ENCODE peak calls at places on chromosome X, in five cellular contexts. One of them, this sample, is unnamed. For H3K9me3, the result is how much of the 10 kb centered on the place peaks cover.

GRCh38 chrX:105120460-105120859 is 100.0 kb downstream of the TEX13A start:
- DNase-seq in HCT116: no peak
- DNase-seq in esophagus squamous epithelium: no peak
- DNase-seq in testis: no peak
- DNase-seq in endothelial cell of umbilical vein: no peak
- DNase-seq in this sample: no peak

GRCh38 chrX:31555506-31555905 is 483.7 kb upstream of the FTHL17 start:
- DNase-seq in endothelial cell of umbilical vein: no peak
- DNase-seq in HCT116: no peak
- DNase-seq in esophagus squamous epithelium: no peak
- DNase-seq in testis: no peak
- DNase-seq in this sample: no peak

GRCh38 chrX:134115270-134115669 is 121.7 kb upstream of the CCDC160 start:
- DNase-seq in endothelial cell of umbilical vein: no peak
- DNase-seq in HCT116: no peak
- DNase-seq in esophagus squamous epithelium: no peak
- DNase-seq in testis: no peak
- DNase-seq in this sample: no peak

GRCh38 chrX:136519069-136519468 is 12.9 kb upstream of the VGLL1 start:
- DNase-seq in esophagus squamous epithelium: no peak
- DNase-seq in testis: no peak
- DNase-seq in HCT116: no peak
- DNase-seq in endothelial cell of umbilical vein: no peak
- DNase-seq in this sample: no peak

GRCh38 chrX:115023139-115023538 is 5.7 kb upstream of the IL13RA2 start:
- DNase-seq in esophagus squamous epithelium: no peak
- DNase-seq in testis: no peak
- DNase-seq in HCT116: peak
- DNase-seq in endothelial cell of umbilical vein: peak
- DNase-seq in this sample: peak

GRCh38 chrX:20623448-20623847 is 356.7 kb upstream of the RPS6KA3 start:
- DNase-seq in testis: no peak
- DNase-seq in endothelial cell of umbilical vein: no peak
- DNase-seq in esophagus squamous epithelium: no peak
- DNase-seq in HCT116: peak
- DNase-seq in this sample: no peak

GRCh38 chrX:123920065-123920785 is 41.3 kb upstream of the STAG2 start:
- DNase-seq in esophagus squamous epithelium: no peak
- DNase-seq in testis: no peak
- DNase-seq in endothelial cell of umbilical vein: peak
- DNase-seq in HCT116: no peak
- DNase-seq in this sample: no peak

GRCh38 chrX:130645955-130646583 is 244.3 kb downstream of the RBMX2 start:
- DNase-seq in endothelial cell of umbilical vein: no peak
- DNase-seq in testis: no peak
- DNase-seq in HCT116: no peak
- DNase-seq in esophagus squamous epithelium: no peak
- DNase-seq in this sample: no peak

GRCh38 chrX:152932144-152932543 is 34.3 kb downstream of the ZNF185 start:
- DNase-seq in testis: no peak
- DNase-seq in HCT116: no peak
- DNase-seq in esophagus squamous epithelium: no peak
- DNase-seq in endothelial cell of umbilical vein: no peak
- DNase-seq in this sample: no peak

GRCh38 chrX:153400146-153401132 is 711 bp downstream of the PNMA6E start:
- DNase-seq in endothelial cell of umbilical vein: peak
- DNase-seq in testis: peak
- DNase-seq in HCT116: peak
- DNase-seq in esophagus squamous epithelium: no peak
- DNase-seq in this sample: peak

GRCh38 chrX:108582151-108582550 is 142.5 kb downstream of the COL4A5 start:
- DNase-seq in HCT116: no peak
- DNase-seq in testis: no peak
- DNase-seq in esophagus squamous epithelium: no peak
- DNase-seq in endothelial cell of umbilical vein: no peak
- DNase-seq in this sample: no peak

GRCh38 chrX:44431206-44431605 is 87.7 kb upstream of the EFHC2 start:
- DNase-seq in endothelial cell of umbilical vein: no peak
- DNase-seq in testis: no peak
- DNase-seq in esophagus squamous epithelium: no peak
- DNase-seq in HCT116: peak
- DNase-seq in this sample: no peak

GRCh38 chrX:119685225-119686066 is 7.5 kb downstream of the SEPTIN6 start:
- DNase-seq in esophagus squamous epithelium: no peak
- DNase-seq in testis: no peak
- DNase-seq in HCT116: no peak
- DNase-seq in endothelial cell of umbilical vein: peak
- DNase-seq in this sample: peak

DNA sequence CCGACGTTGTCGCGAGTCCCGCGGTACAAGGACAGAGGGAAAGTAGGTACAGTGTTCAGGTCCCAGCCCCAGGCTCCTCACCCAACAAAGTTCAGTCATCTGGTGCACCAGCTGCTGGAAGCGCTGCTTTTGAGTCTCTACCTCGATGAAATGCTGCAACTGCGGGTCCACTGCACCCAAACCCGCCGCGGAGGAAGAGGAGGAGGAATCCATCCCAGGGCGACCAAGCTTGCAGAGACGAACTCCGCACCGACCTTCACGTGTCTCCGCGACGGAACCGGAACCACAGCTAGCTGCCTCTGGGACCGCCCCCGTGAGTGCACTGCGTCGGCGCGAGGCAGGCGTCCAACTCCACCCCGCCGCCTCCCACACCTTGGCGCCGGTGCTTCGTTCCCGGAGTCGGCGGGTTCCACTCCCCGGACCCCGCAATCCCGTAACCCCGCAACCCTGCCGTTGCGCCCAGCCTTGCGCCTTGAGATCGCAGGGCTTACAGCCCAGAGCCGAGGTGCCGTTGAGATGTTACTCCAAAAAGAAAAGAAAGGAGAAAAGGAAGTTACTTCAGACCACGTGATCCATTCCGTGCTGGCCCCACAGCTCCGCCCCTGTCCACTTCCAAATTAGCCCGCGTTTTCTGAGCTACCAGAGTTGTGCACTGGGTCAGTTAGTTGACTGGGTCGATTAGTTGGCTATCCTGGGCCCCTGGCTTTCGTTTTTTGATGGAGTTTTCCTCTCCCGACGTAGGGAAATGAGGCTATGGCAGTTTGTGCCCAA is at the start of gene TIMM8A:
- DNase-seq in testis: peak
- DNase-seq in endothelial cell of umbilical vein: peak
- DNase-seq in HCT116: peak
- DNase-seq in esophagus squamous epithelium: peak
- DNase-seq in this sample: peak
- TF ChIP-seq POLR2A in testis: no peak
- TF ChIP-seq POLR2A in endothelial cell of umbilical vein: peak
- TF ChIP-seq POLR2A in HCT116: no peak
- TF ChIP-seq POLR2A in esophagus squamous epithelium: peak
- TF ChIP-seq POLR2A in this sample: peak

DNA sequence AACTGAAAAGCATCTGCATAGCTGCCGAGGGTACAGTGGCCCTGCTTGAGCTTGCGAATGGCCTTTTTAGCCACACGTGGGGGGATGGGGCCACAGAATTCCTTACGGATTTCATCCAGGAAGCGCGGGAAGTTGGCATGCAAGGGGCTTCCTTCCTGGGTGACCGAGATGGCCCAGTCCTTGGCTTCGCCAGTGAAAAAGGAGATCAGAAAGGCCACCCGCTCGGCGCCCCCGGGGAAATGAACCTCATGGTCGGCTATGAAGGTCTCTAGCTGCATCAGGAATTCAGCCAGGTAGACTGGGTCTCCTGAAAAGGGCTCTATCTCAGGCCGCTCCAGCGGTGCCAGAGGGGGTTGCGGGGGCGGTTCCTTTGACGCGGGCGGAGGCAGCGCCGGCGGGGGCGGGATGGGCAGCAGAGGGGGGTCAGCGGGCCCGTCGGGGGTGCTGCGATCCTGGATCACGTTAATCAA is 918 bp downstream of the RTL5 start:
- DNase-seq in testis: peak
- DNase-seq in HCT116: no peak
- DNase-seq in endothelial cell of umbilical vein: no peak
- DNase-seq in esophagus squamous epithelium: no peak
- DNase-seq in this sample: no peak
- H3K4me3 ChIP-seq in testis: peak
- H3K4me3 ChIP-seq in HCT116: no peak
- H3K4me3 ChIP-seq in endothelial cell of umbilical vein: peak
- H3K4me3 ChIP-seq in esophagus squamous epithelium: peak
- H3K4me3 ChIP-seq in this sample: no peak

DNA sequence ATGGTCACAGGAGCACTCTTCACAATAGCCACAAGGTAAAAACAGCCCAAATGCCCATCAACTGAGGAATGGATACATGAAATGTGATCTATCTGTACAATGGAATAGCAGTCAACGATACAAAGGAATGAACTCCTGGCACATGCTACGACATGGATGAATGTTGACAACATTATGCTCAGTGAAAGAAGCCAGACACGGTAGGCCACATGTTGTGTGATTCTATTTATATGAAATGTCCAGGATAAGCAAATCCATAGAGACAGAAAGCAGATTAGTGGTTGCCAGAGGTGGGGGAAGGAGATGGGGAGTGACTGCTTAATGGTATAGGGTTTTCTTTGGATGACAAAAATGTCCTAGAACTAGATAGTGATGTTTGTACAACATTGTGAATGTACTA is 58.7 kb upstream of the GPM6B start:
- DNase-seq in HCT116: no peak
- DNase-seq in testis: no peak
- DNase-seq in endothelial cell of umbilical vein: no peak
- DNase-seq in esophagus squamous epithelium: no peak
- DNase-seq in this sample: no peak
- H3K9me3 ChIP-seq in HCT116: under half
- H3K9me3 ChIP-seq in testis: under half
- H3K9me3 ChIP-seq in endothelial cell of umbilical vein: under half
- H3K9me3 ChIP-seq in esophagus squamous epithelium: under half
- H3K9me3 ChIP-seq in this sample: under half

GRCh38 chrX:101390664-101391525 is at the start of gene RPL36A:
- DNase-seq in HCT116: peak
- DNase-seq in testis: peak
- DNase-seq in esophagus squamous epithelium: peak
- DNase-seq in endothelial cell of umbilical vein: peak
- DNase-seq in this sample: peak
- TF ChIP-seq POLR2A in HCT116: peak
- TF ChIP-seq POLR2A in testis: no peak
- TF ChIP-seq POLR2A in esophagus squamous epithelium: peak
- TF ChIP-seq POLR2A in endothelial cell of umbilical vein: peak
- TF ChIP-seq POLR2A in this sample: peak